ENCODE peak calls at places on chromosome 4, in seven cellular contexts. H, R, O, L, A, G and C are unnamed samples.

GRCh38 chr4:38967260-38968095 is 64.7 kb downstream of the TMEM156 start:
- DNase-seq in H (peak; percentile 94), R (peak; percentile 96), A (no peak), L (no peak), O (no peak), G (no peak), C (no peak)

GRCh38 chr4:55540271-55540670 is 6.4 kb downstream of the CLOCK start:
- DNase-seq in R (no peak), G (no peak), H (no peak), L (no peak), O (no peak), A (no peak), C (no peak)

GRCh38 chr4:122796801-122797404 is 29.7 kb upstream of the FGF2 start:
- DNase-seq in O (peak; percentile 86), R (no peak), L (no peak), A (no peak), H (peak; percentile 72), G (no peak), C (no peak)

GRCh38 chr4:94757192-94758140 is at the start of gene BMPR1B:
- DNase-seq in H (peak; percentile 75), L (peak; percentile 35), A (no peak), O (peak; percentile 30), G (no peak), R (peak; percentile 77), C (peak; percentile 25)

GRCh38 chr4:10655968-10656367 is 28.6 kb downstream of the CLNK start:
- DNase-seq in G (no peak), A (no peak), H (peak; percentile 81), O (no peak), R (peak; percentile 27), L (no peak), C (no peak)

GRCh38 chr4:38069271-38069760 is 109.1 kb downstream of the PTTG2 start:
- DNase-seq in H (peak; percentile 39), G (no peak), L (no peak), A (peak; percentile 67), O (peak; percentile 65), R (peak; percentile 93), C (peak; percentile 81)

GRCh38 chr4:82801910-82802521 is 3.4 kb upstream of the SCD5 start:
- DNase-seq in L (peak; percentile 42), H (peak; percentile 76), O (no peak), G (peak; percentile 28), A (peak; percentile 30), R (peak; percentile 54), C (no peak)

GRCh38 chr4:37928896-37929537 is 31.2 kb upstream of the PTTG2 start:
- DNase-seq in R (no peak), L (no peak), H (no peak), A (no peak), G (no peak), O (no peak), C (no peak)

GRCh38 chr4:98148856-98149255 is 5.6 kb upstream of the STPG2 start:
- DNase-seq in G (no peak), R (no peak), H (no peak), O (no peak), L (no peak), A (no peak), C (no peak)

GRCh38 chr4:7299051-7299907 is 106.9 kb downstream of the SORCS2 start:
- DNase-seq in H (no peak), L (no peak), O (no peak), G (no peak), A (no peak), R (no peak), C (no peak)

GRCh38 chr4:138663883-138664282 is 351.7 kb upstream of the NOCT start:
- DNase-seq in L (no peak), G (no peak), H (peak; percentile 25), O (no peak), A (no peak), R (no peak), C (no peak)

GRCh38 chr4:165874072-165874798 is 1.2 kb downstream of the TLL1 start:
- DNase-seq in A (no peak), R (peak; percentile 14), H (peak; percentile 19), G (no peak), O (peak; percentile 40), L (peak; percentile 4), C (peak; percentile 14)

GRCh38 chr4:88143504-88143903 is 14.9 kb downstream of the ABCG2 start:
- DNase-seq in O (no peak), R (peak; percentile 21), H (peak; percentile 65), L (no peak), A (no peak), G (no peak), C (no peak)

GRCh38 chr4:2837110-2837903 is 6.3 kb upstream of the ADD1 start:
- DNase-seq in H (no peak), O (peak; percentile 31), R (no peak), L (no peak), A (peak; percentile 1), G (no peak), C (no peak)

GRCh38 chr4:181592221-181592745 is 650.9 kb upstream of the TENM3 start:
- DNase-seq in H (no peak), R (no peak), O (no peak), G (no peak), A (peak; percentile 6), L (peak; percentile 3), C (no peak)

GRCh38 chr4:121819216-121819980 is 4.3 kb downstream of the CCNA2 start:
- DNase-seq in R (peak; percentile 28), A (no peak), H (peak; percentile 52), O (no peak), L (no peak), G (no peak), C (no peak)

GRCh38 chr4:121796283-121796682 is 4.8 kb upstream of the EXOSC9 start:
- DNase-seq in O (no peak), R (no peak), A (no peak), G (no peak), L (no peak), H (no peak), C (no peak)

GRCh38 chr4:38151870-38152269 is 191.7 kb downstream of the PTTG2 start:
- DNase-seq in R (no peak), L (no peak), O (no peak), H (no peak), G (no peak), A (no peak), C (no peak)

GRCh38 chr4:108972613-108973283 is 209.9 kb upstream of the ETNPPL start:
- DNase-seq in L (no peak), R (no peak), A (no peak), H (no peak), O (no peak), G (no peak), C (no peak)

GRCh38 chr4:4502694-4503311 is 39.0 kb downstream of the STX18 start:
- DNase-seq in H (no peak), O (no peak), L (no peak), R (peak; percentile 51), G (no peak), A (peak; percentile 73), C (peak; percentile 13)

GRCh38 chr4:336099-336892 is 1.3 kb upstream of the ZNF141 start:
- DNase-seq in L (peak; percentile 48), A (peak; percentile 18), O (peak; percentile 29), R (peak; percentile 22), G (peak; percentile 24), H (peak; percentile 40), C (peak; percentile 35)

GRCh38 chr4:142353149-142353738 is 492.9 kb downstream of the INPP4B start:
- DNase-seq in L (peak; percentile 18), A (peak; percentile 51), H (peak; percentile 88), O (no peak), G (no peak), R (peak; percentile 86), C (peak; percentile 41)

GRCh38 chr4:146472404-146472803 is 49.3 kb downstream of the SLC10A7 start:
- DNase-seq in A (no peak), L (no peak), G (no peak), O (peak; percentile 75), R (no peak), H (no peak), C (no peak)
- TF ChIP-seq CTCF in A (no peak), L (no peak), G (no peak), O (no peak), R (no peak), H (no peak), C (no peak)

GRCh38 chr4:6192245-6192644 is 8.1 kb downstream of the JAKMIP1 start:
- DNase-seq in A (no peak), H (no peak), R (no peak), G (no peak), L (no peak), O (no peak), C (no peak)
- TF ChIP-seq CTCF in A (no peak), H (no peak), R (no peak), G (no peak), L (no peak), O (no peak), C (no peak)

GRCh38 chr4:73822389-73822788 is 14.1 kb upstream of the CXCL6 start:
- DNase-seq in L (no peak), R (no peak), H (peak; percentile 58), G (no peak), O (no peak), A (no peak), C (no peak)
- TF ChIP-seq CTCF in L (no peak), R (no peak), H (no peak), G (no peak), O (no peak), A (no peak), C (no peak)

GRCh38 chr4:116180056-116180690 is 905.2 kb downstream of the TRAM1L1 start:
- DNase-seq in H (peak; percentile 1), A (peak; percentile 23), G (no peak), L (no peak), O (no peak), R (peak; percentile 3), C (no peak)
- TF ChIP-seq CTCF in H (no peak), A (peak; percentile 33), G (no peak), L (no peak), O (peak; percentile 70), R (peak; percentile 17), C (no peak)

GRCh38 chr4:52670739-52671138 is 11.6 kb upstream of the USP46 start:
- DNase-seq in R (no peak), H (peak; percentile 11), A (no peak), L (no peak), G (no peak), O (no peak), C (no peak)
- TF ChIP-seq CTCF in R (no peak), H (no peak), A (no peak), L (no peak), G (peak; percentile 8), O (peak; percentile 12), C (no peak)